ENCODE peak calls at places on chromosomes 7 and 10, in seven cellular contexts. K is cardiac fibroblast; B is Jurkat, Clone E6-1; H is tibial artery; E is retinal pigment epithelial cell; T is BE2C; Z is brain microvascular endothelial cell. P is an unnamed sample.

GRCh38 chr7:158908552-158908951 is 52.2 kb downstream of the DYNC2I1 start:
- DNase-seq in K (no peak), B (no peak), H (no peak), E (no peak), T (no peak), Z (no peak), P (no peak)

GRCh38 chr7:44912775-44913347 is 27.5 kb upstream of the PURB start:
- DNase-seq in K (peak; percentile 8), B (no peak), H (no peak), E (no peak), T (no peak), Z (no peak), P (no peak)

GRCh38 chr7:6650521-6651011 is 13.4 kb downstream of the ZNF316 start:
- DNase-seq in K (no peak), B (no peak), H (no peak), E (no peak), T (no peak), Z (no peak), P (no peak)

GRCh38 chr7:55296070-55296469 is 69.1 kb upstream of the LANCL2 start:
- DNase-seq in K (no peak), B (peak; percentile 25), H (no peak), E (no peak), T (no peak), Z (no peak), P (no peak)

GRCh38 chr7:47725031-47725780 is 143.3 kb upstream of the TNS3 start:
- DNase-seq in K (no peak), B (no peak), H (no peak), E (no peak), T (no peak), Z (peak; percentile 58), P (no peak)

GRCh38 chr7:38211486-38211885 is 33.4 kb downstream of the STARD3NL start:
- DNase-seq in K (no peak), B (no peak), H (no peak), E (no peak), T (no peak), Z (no peak), P (no peak)

GRCh38 chr7:158549176-158549833 is 38.3 kb downstream of the PTPRN2 start:
- DNase-seq in K (peak; percentile 48), B (no peak), H (peak; percentile 30), E (no peak), T (peak; percentile 83), Z (peak; percentile 40), P (peak; percentile 16)

GRCh38 chr10:7045891-7046599 is 364.8 kb downstream of the SFMBT2 start:
- DNase-seq in K (no peak), B (peak; percentile 91), H (no peak), E (no peak), T (no peak), Z (no peak), P (no peak)

GRCh38 chr7:28921822-28922221 is 36.3 kb downstream of the TRIL start:
- DNase-seq in K (peak; percentile 79), B (peak; percentile 63), H (peak; percentile 36), E (no peak), T (peak; percentile 75), Z (peak; percentile 77), P (no peak)

GRCh38 chr7:107792364-107792763 is 10.7 kb downstream of the SLC26A3 start:
- DNase-seq in K (no peak), B (no peak), H (no peak), E (no peak), T (no peak), Z (no peak), P (no peak)

GRCh38 chr7:15737586-15737985 is 51.1 kb upstream of the MEOX2 start:
- DNase-seq in K (peak; percentile 31), B (no peak), H (no peak), E (no peak), T (no peak), Z (no peak), P (no peak)

GRCh38 chr10:11336703-11337102 is 274.7 kb downstream of the USP6NL start:
- DNase-seq in K (no peak), B (no peak), H (no peak), E (no peak), T (no peak), Z (no peak), P (no peak)

GRCh38 chr10:74851834-74852233 is 25.4 kb downstream of the KAT6B start:
- DNase-seq in K (no peak), B (no peak), H (no peak), E (no peak), T (no peak), Z (no peak), P (no peak)

GRCh38 chr10:2925631-2926030 is 141.7 kb upstream of the PFKP start:
- DNase-seq in K (peak; percentile 52), B (no peak), H (peak; percentile 59), E (no peak), T (peak; percentile 38), Z (peak; percentile 73), P (peak; percentile 18)

GRCh38 chr7:31696270-31696669 is 9.3 kb downstream of the PPP1R17 start:
- DNase-seq in K (no peak), B (no peak), H (no peak), E (no peak), T (no peak), Z (no peak), P (no peak)

GRCh38 chr7:82335927-82336326 is 107.7 kb downstream of the CACNA2D1 start:
- DNase-seq in K (peak; percentile 19), B (peak; percentile 1), H (no peak), E (no peak), T (peak; percentile 93), Z (no peak), P (no peak)

GRCh38 chr7:102061981-102062390 is 224.7 kb upstream of the SH2B2 start:
- DNase-seq in K (peak; percentile 29), B (no peak), H (no peak), E (no peak), T (peak; percentile 38), Z (no peak), P (no peak)

GRCh38 chr7:99393363-99394187 is 14.8 kb downstream of the PDAP1 start:
- DNase-seq in K (no peak), B (no peak), H (no peak), E (no peak), T (peak; percentile 77), Z (no peak), P (no peak)

GRCh38 chr10:5435328-5435727 is 23.0 kb downstream of the NET1 start:
- DNase-seq in K (no peak), B (no peak), H (no peak), E (no peak), T (no peak), Z (no peak), P (no peak)

GRCh38 chr7:138167869-138168296 is 91.6 kb downstream of the AKR1D1 start:
- DNase-seq in K (no peak), B (no peak), H (no peak), E (no peak), T (no peak), Z (no peak), P (no peak)

GRCh38 chr10:96124230-96125141 is 5.6 kb upstream of the ZNF518A start:
- DNase-seq in K (peak; percentile 70), B (peak; percentile 52), H (no peak), E (no peak), T (no peak), Z (peak; percentile 29), P (no peak)
- H3K4me3 ChIP-seq in K (peak overlapping the region; percentile 25), B (peak overlapping the region; percentile 23), H (no peak overlapping the region), E (peak overlapping the region; percentile 55), T (peak overlapping the region; percentile 32), Z (peak overlapping the region; percentile 41), P (no peak overlapping the region)

GRCh38 chr7:140317597-140317996 is 80.7 kb downstream of the SLC37A3 start:
- DNase-seq in K (no peak), B (peak; percentile 12), H (no peak), E (no peak), T (no peak), Z (no peak), P (no peak)

GRCh38 chr7:140314571-140315480 is 83.5 kb downstream of the SLC37A3 start:
- DNase-seq in K (no peak), B (no peak), H (no peak), E (no peak), T (no peak), Z (peak; percentile 20), P (no peak)

GRCh38 chr7:140315498-140316164 is 82.7 kb downstream of the SLC37A3 start:
- DNase-seq in K (no peak), B (no peak), H (no peak), E (no peak), T (no peak), Z (no peak), P (no peak)

GRCh38 chr7:140317999-140318398 is 80.3 kb downstream of the SLC37A3 start:
- DNase-seq in K (no peak), B (no peak), H (no peak), E (no peak), T (no peak), Z (no peak), P (no peak)

DNA sequence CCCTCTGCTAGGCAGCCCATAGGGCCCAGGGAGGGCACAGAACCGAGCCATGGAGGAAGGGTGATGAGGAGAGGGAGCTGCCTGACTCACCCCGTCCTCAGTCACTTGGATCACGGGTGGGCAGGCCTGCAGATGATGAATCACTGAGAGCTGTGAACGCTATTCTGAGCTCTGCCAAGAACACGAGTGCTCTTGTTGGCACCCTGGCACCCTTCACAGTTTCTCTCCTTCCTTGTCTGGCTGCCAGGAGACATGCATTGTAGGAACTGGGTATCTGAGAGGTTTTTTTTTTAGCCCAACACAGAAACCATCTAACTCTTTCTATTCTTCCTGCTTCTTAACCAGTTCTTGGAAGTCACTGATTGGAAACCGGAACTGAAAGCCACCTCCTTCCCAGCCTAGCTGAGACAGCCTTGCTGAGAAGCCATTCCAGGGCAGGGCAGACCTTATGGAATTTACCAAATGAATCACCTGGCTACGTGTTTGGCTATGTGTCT is 82.1 kb downstream of the SLC37A3 start:
- DNase-seq in K (peak; percentile 81), B (no peak), H (peak; percentile 91), E (peak; percentile 60), T (no peak), Z (peak; percentile 66), P (peak; percentile 39)
- H3K4me3 ChIP-seq in K (no peak overlapping the region), B (no peak overlapping the region), H (peak overlapping the region; percentile 23), E (no peak overlapping the region), T (no peak overlapping the region), Z (no peak overlapping the region), P (peak overlapping the region; percentile 25)

GRCh38 chr10:48880016-48880705 is 59.5 kb downstream of the LRRC18 start:
- DNase-seq in K (no peak), B (no peak), H (no peak), E (no peak), T (no peak), Z (no peak), P (no peak)
- H3K4me3 ChIP-seq in K (no peak overlapping the region), B (no peak overlapping the region), H (no peak overlapping the region), E (no peak overlapping the region), T (no peak overlapping the region), Z (no peak overlapping the region), P (no peak overlapping the region)

DNA sequence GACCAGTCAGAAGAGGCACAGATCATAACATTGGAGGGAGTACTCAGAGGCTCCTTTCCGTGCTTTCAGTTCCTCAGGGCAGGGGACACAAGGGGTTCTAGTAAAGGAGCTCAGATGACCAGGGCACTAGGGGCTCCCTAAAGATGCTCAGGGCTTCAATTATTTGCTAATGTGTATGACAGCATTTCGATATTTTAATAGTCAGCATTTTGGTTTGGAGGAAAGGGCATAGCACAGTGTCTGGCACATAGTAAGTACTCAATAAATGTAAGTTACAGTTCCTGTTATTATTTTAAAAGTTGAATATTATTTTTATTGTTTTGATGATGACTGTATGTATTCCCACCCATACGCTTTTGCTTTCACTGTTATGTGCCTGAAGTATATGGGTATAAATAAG is 260.0 kb downstream of the REEP3 start:
- DNase-seq in K (no peak), B (no peak), H (no peak), E (no peak), T (no peak), Z (no peak), P (no peak)
- H3K4me3 ChIP-seq in K (no peak overlapping the region), B (no peak overlapping the region), H (no peak overlapping the region), E (no peak overlapping the region), T (no peak overlapping the region), Z (no peak overlapping the region), P (no peak overlapping the region)